ENCODE peak calls at places on chromosomes 4 and X, in eight cellular contexts. P is GM23338, R is hepatocyte, J is HCT116, V is OCI-LY7, O is neural progenitor cell, Q is MM.1S, M is SK-N-SH. E is an unnamed sample.

GRCh38 chr4:38132140-38132673 is 172.0 kb downstream of the PTTG2 start:
- DNase-seq in P (peak; percentile 48), R (peak; percentile 83), J (no peak), V (no peak), O (peak; percentile 78), Q (peak; percentile 97), M (peak; percentile 49), E (peak; percentile 99)

GRCh38 chrX:3435057-3435456 is 88.6 kb upstream of the MXRA5 start:
- DNase-seq in P (no peak), R (no peak), J (no peak), V (no peak), O (no peak), Q (no peak), M (no peak), E (no peak)

GRCh38 chrX:24426921-24427746 is 38.0 kb upstream of the PDK3 start:
- DNase-seq in P (no peak), R (peak; percentile 43), J (no peak), V (no peak), O (no peak), Q (no peak), M (no peak), E (no peak)

GRCh38 chr4:108335081-108335480 is 166.3 kb upstream of the LEF1 start:
- DNase-seq in P (no peak), R (no peak), J (no peak), V (no peak), O (peak; percentile 86), Q (no peak), M (no peak), E (no peak)

GRCh38 chrX:7987160-7987992 is 60.2 kb upstream of the PNPLA4 start:
- DNase-seq in P (no peak), R (no peak), J (no peak), V (peak; percentile 1), O (no peak), Q (no peak), M (no peak), E (peak; percentile 22)

GRCh38 chr4:94653095-94653649 is 104.6 kb upstream of the BMPR1B start:
- DNase-seq in P (no peak), R (no peak), J (no peak), V (no peak), O (no peak), Q (no peak), M (peak; percentile 69), E (no peak)

GRCh38 chr4:4880492-4880891 is 21.0 kb downstream of the MSX1 start:
- DNase-seq in P (no peak), R (no peak), J (no peak), V (peak; percentile 9), O (no peak), Q (no peak), M (no peak), E (no peak)

GRCh38 chr4:118758293-118758692 is 73.1 kb downstream of the METTL14 start:
- DNase-seq in P (no peak), R (no peak), J (no peak), V (peak; percentile 32), O (no peak), Q (no peak), M (no peak), E (no peak)

GRCh38 chr4:8320386-8320750 is 50.8 kb downstream of the HTRA3 start:
- DNase-seq in P (peak; percentile 68), R (no peak), J (no peak), V (peak; percentile 20), O (no peak), Q (no peak), M (no peak), E (no peak)

GRCh38 chr4:4825431-4825830 is 34.0 kb upstream of the MSX1 start:
- DNase-seq in P (no peak), R (no peak), J (no peak), V (no peak), O (no peak), Q (no peak), M (no peak), E (no peak)

GRCh38 chr4:8351931-8352367 is 82.4 kb downstream of the HTRA3 start:
- DNase-seq in P (no peak), R (no peak), J (no peak), V (no peak), O (no peak), Q (no peak), M (no peak), E (peak; percentile 15)

GRCh38 chr4:73867783-73868182 is 1.4 kb upstream of the CXCL1 start:
- DNase-seq in P (peak; percentile 31), R (peak; percentile 37), J (peak; percentile 70), V (no peak), O (no peak), Q (no peak), M (no peak), E (no peak)

GRCh38 chr4:74942918-74943253 is 10.0 kb downstream of the PARM1 start:
- DNase-seq in P (no peak), R (no peak), J (no peak), V (no peak), O (no peak), Q (no peak), M (no peak), E (no peak)

GRCh38 chrX:96791559-96791958 is 92.1 kb upstream of the RPA4 start:
- DNase-seq in P (no peak), R (no peak), J (no peak), V (no peak), O (no peak), Q (no peak), M (no peak), E (peak; percentile 58)

GRCh38 chrX:32673193-32673592 is 538.2 kb downstream of the DMD start:
- DNase-seq in P (peak; percentile 37), R (peak; percentile 33), J (no peak), V (peak; percentile 30), O (peak; percentile 20), Q (no peak), M (no peak), E (no peak)

GRCh38 chr4:8647626-8648025 is 55.1 kb downstream of the CPZ start:
- DNase-seq in P (no peak), R (no peak), J (no peak), V (no peak), O (no peak), Q (no peak), M (no peak), E (no peak)

GRCh38 chr4:41428941-41429669 is 108.9 kb upstream of the LIMCH1 start:
- DNase-seq in P (no peak), R (no peak), J (no peak), V (no peak), O (peak; percentile 23), Q (no peak), M (no peak), E (no peak)

GRCh38 chr4:41430796-41431195 is 107.2 kb upstream of the LIMCH1 start:
- DNase-seq in P (no peak), R (no peak), J (no peak), V (no peak), O (no peak), Q (no peak), M (no peak), E (peak; percentile 31)

GRCh38 chr4:41432889-41433288 is 105.1 kb upstream of the LIMCH1 start:
- DNase-seq in P (peak; percentile 94), R (no peak), J (no peak), V (no peak), O (peak; percentile 71), Q (no peak), M (no peak), E (peak; percentile 74)

GRCh38 chr4:41433361-41433760 is 104.6 kb upstream of the LIMCH1 start:
- DNase-seq in P (no peak), R (no peak), J (no peak), V (no peak), O (no peak), Q (no peak), M (no peak), E (no peak)

DNA sequence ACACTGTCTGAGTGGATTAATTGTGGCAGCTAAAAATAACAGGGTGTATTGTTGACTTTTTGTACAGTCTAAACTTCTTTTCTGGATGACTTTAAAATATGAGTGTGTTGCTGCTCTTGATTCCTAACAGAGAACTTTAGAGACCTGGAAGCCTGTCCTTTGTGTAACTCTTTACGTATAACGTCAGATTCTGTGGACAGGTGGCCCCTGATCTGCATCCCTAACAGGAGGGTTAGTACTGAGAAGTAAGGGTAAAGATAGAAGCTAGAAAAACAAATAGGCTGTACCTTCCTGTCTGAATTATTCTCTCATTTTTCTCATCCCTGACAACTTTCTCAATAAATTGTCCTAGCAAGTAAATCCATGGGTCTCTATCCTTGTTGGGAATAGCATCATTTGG is 105.7 kb upstream of the LIMCH1 start:
- DNase-seq in P (peak; percentile 41), R (no peak), J (no peak), V (no peak), O (no peak), Q (no peak), M (no peak), E (no peak)
- H3K4me3 ChIP-seq in P (no peak overlapping the region), R (no peak overlapping the region), J (no peak overlapping the region), V (no peak overlapping the region), O (no peak overlapping the region), Q (no peak overlapping the region), M (no peak overlapping the region), E (no peak overlapping the region)

GRCh38 chrX:12159799-12160198 is 21.5 kb downstream of the FRMPD4 start:
- DNase-seq in P (no peak), R (no peak), J (no peak), V (no peak), O (no peak), Q (no peak), M (no peak), E (no peak)

GRCh38 chrX:12162420-12162819 is 24.1 kb downstream of the FRMPD4 start:
- DNase-seq in P (no peak), R (no peak), J (no peak), V (no peak), O (no peak), Q (no peak), M (no peak), E (no peak)
- TF ChIP-seq EZH2phosphoT487 in P (no peak), R (no peak), J (no peak), V (no peak), O (no peak), Q (no peak), M (no peak), E (no peak)

DNA sequence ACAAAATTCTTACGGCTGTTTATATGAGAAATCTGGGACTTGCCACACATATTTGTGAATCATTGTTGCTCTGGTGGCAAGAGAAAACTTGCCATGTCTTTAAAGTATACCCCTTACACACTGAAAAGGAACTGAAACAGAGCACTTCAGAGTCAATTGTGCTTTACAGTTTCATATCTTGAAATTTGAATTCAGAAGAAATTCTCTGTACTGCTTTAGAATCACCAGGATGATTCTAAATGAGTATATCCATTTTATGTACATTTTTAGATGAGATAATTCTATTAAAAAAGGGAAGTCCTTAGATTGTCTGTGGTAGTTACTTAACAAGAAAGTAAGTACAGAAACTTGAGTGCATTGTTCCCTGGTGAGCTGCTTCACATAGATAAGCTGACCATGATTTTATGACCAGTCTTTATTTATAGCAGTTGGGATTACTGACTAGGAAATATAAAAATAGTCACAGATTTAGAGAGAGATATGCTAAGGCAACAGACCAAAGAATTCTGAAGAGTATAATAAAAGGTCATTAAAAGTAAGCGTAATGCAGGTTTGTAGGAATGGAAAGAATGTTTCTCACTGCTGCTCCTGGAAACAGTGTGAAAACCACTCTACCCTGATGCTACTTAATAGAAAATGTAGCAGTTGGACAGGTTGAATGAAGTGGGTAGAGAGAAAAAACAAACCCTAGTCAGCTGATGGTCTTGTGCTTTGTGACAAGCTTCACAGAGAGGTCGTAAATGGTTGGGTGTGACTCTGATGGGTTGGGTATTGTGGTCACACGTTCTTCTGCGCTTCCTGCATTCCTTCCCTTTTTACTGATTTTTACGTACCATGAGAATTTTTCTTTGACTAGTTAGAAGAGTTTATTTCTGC is 41.0 kb downstream of the FNIP2 start:
- DNase-seq in P (no peak), R (peak; percentile 68), J (peak; percentile 6), V (peak; percentile 72), O (no peak), Q (peak; percentile 67), M (no peak), E (peak; percentile 90)
- H3K4me1 ChIP-seq in P (peaks cover 25% of the 10 kb centered on the region), R (peaks cover 29% of the 10 kb centered on the region), J (peaks cover 18% of the 10 kb centered on the region), V (peaks cover 31% of the 10 kb centered on the region), O (no peaks in the 10 kb centered on the region), Q (peaks cover 45% of the 10 kb centered on the region), M (peaks cover 20% of the 10 kb centered on the region), E (peaks cover 44% of the 10 kb centered on the region)

GRCh38 chrX:150573702-150574101 is 5.3 kb downstream of the MTM1 start:
- DNase-seq in P (no peak), R (no peak), J (no peak), V (peak; percentile 48), O (no peak), Q (no peak), M (no peak), E (no peak)
- H3K4me3 ChIP-seq in P (no peak overlapping the region), R (no peak overlapping the region), J (no peak overlapping the region), V (no peak overlapping the region), O (no peak overlapping the region), Q (no peak overlapping the region), M (no peak overlapping the region), E (no peak overlapping the region)

E was measured in GM23248.